ENCODE peak calls at places on chromosomes 12 and 14, in nine cellular contexts. M is stimulated activated CD4-positive, alpha-beta T cell treated with anti-CD3 and anti-CD28 coated beads, Interleukin-2, amount 100 ng/mL, for 48 hours; E is NCI-H1105; Z is right lobe of liver; A is mucosa of gallbladder; R is activated naive CD8-positive, alpha-beta T cell treated with anti-CD3 and anti-CD28 coated beads, Interleukin-2, amount 50 U/mL, for 24 hours; P is heart right ventricle; X is cardiac fibroblast; H is activated CD4-positive, alpha-beta T cell treated with anti-CD3 and anti-CD28 coated beads, Interleukin-2, amount 50 U/mL, for 48 hours. W is an unnamed sample.

GRCh38 chr12:43285248-43285647 is 266.8 kb downstream of the ADAMTS20 start:
- DNase-seq in M (no peak), E (no peak), Z (no peak), A (no peak), R (no peak), P (no peak), X (peak), H (no peak), W (peak)

GRCh38 chr14:92549853-92550244 is 36.3 kb downstream of the RIN3 start:
- DNase-seq in M (no peak), E (no peak), Z (no peak), A (no peak), R (no peak), P (peak), X (no peak), H (no peak), W (peak)

GRCh38 chr12:116927244-116927940 is 16.6 kb downstream of the FBXW8 start:
- DNase-seq in M (no peak), E (no peak), Z (no peak), A (no peak), R (no peak), P (no peak), X (no peak), H (no peak), W (no peak)

GRCh38 chr12:54974281-54974680 is 10.3 kb downstream of the TESPA1 start:
- DNase-seq in M (no peak), E (no peak), Z (no peak), A (no peak), R (no peak), P (no peak), X (no peak), H (no peak), W (no peak)

GRCh38 chr14:83096092-83096491 is 1562.4 kb upstream of the SEL1L start:
- DNase-seq in M (no peak), E (no peak), Z (no peak), A (no peak), R (no peak), P (no peak), X (no peak), H (no peak), W (peak)

GRCh38 chr14:85414142-85414541 is 115.8 kb upstream of the FLRT2 start:
- DNase-seq in M (no peak), E (no peak), Z (no peak), A (no peak), R (no peak), P (no peak), X (peak), H (no peak), W (no peak)

GRCh38 chr12:49622501-49623141 is 740 bp upstream of the PRPF40B start:
- DNase-seq in M (peak), E (no peak), Z (peak), A (peak), R (peak), P (no peak), X (peak), H (peak), W (no peak)

GRCh38 chr14:73008501-73008900 is 18.4 kb downstream of the ZFYVE1 start:
- DNase-seq in M (no peak), E (no peak), Z (no peak), A (no peak), R (no peak), P (peak), X (peak), H (no peak), W (peak)

GRCh38 chr12:60172266-60172665 is 576.4 kb downstream of the SLC16A7 start:
- DNase-seq in M (no peak), E (no peak), Z (no peak), A (no peak), R (no peak), P (no peak), X (peak), H (no peak), W (no peak)

GRCh38 chr14:23385840-23386657 is 9.2 kb downstream of the CMTM5 start:
- DNase-seq in M (no peak), E (no peak), Z (no peak), A (no peak), R (no peak), P (no peak), X (no peak), H (no peak), W (no peak)

GRCh38 chr14:105890474-105891220 is 364.3 kb downstream of the TMEM121 start:
- DNase-seq in M (no peak), E (no peak), Z (peak), A (no peak), R (no peak), P (no peak), X (no peak), H (no peak), W (no peak)

GRCh38 chr14:90489916-90490726 is 93.3 kb downstream of the CALM1 start:
- DNase-seq in M (no peak), E (no peak), Z (no peak), A (no peak), R (no peak), P (no peak), X (peak), H (no peak), W (no peak)

GRCh38 chr12:88242161-88242925 is 100.2 kb downstream of the TMTC3 start:
- DNase-seq in M (no peak), E (no peak), Z (no peak), A (peak), R (no peak), P (no peak), X (peak), H (peak), W (peak)

GRCh38 chr14:95703805-95704204 is 10.1 kb downstream of the TCL1A start:
- DNase-seq in M (no peak), E (no peak), Z (no peak), A (no peak), R (no peak), P (no peak), X (no peak), H (no peak), W (no peak)

GRCh38 chr14:75428230-75429104 is 645 bp downstream of the JDP2 start:
- DNase-seq in M (no peak), E (no peak), Z (peak), A (peak), R (peak), P (peak), X (peak), H (peak), W (no peak)

GRCh38 chr12:29743801-29744200 is 39.9 kb downstream of the TMTC1 start:
- DNase-seq in M (no peak), E (no peak), Z (no peak), A (no peak), R (no peak), P (no peak), X (peak), H (no peak), W (peak)

GRCh38 chr14:24139272-24139934 is 2.0 kb downstream of the EMC9 start:
- DNase-seq in M (no peak), E (no peak), Z (no peak), A (no peak), R (no peak), P (no peak), X (no peak), H (peak), W (no peak)

GRCh38 chr12:61308220-61308619 is 952.0 kb upstream of the USP15 start:
- DNase-seq in M (no peak), E (no peak), Z (no peak), A (no peak), R (no peak), P (no peak), X (no peak), H (no peak), W (no peak)

GRCh38 chr12:88994537-88994936 is 357.8 kb downstream of the DUSP6 start:
- DNase-seq in M (no peak), E (no peak), Z (no peak), A (no peak), R (no peak), P (no peak), X (peak), H (no peak), W (no peak)

GRCh38 chr14:66649515-66649914 is 141.6 kb downstream of the GPHN start:
- DNase-seq in M (no peak), E (no peak), Z (no peak), A (no peak), R (no peak), P (no peak), X (no peak), H (peak), W (no peak)

GRCh38 chr14:77062261-77062660 is 33.8 kb upstream of the IRF2BPL start:
- DNase-seq in M (no peak), E (no peak), Z (no peak), A (no peak), R (no peak), P (no peak), X (no peak), H (no peak), W (no peak)

GRCh38 chr12:118337194-118337838 is 35.4 kb downstream of the TAOK3 start:
- DNase-seq in M (no peak), E (no peak), Z (no peak), A (no peak), R (no peak), P (no peak), X (peak), H (no peak), W (no peak)

GRCh38 chr12:113226696-113227095 is 5.4 kb downstream of the TPCN1 start:
- DNase-seq in M (no peak), E (no peak), Z (no peak), A (no peak), R (no peak), P (no peak), X (no peak), H (no peak), W (no peak)

GRCh38 chr14:104948736-104949031 is 24.0 kb downstream of the PLD4 start:
- DNase-seq in M (no peak), E (no peak), Z (no peak), A (no peak), R (no peak), P (no peak), X (no peak), H (no peak), W (no peak)

GRCh38 chr12:6038160-6038559 is 86.3 kb downstream of the VWF start:
- DNase-seq in M (peak), E (no peak), Z (peak), A (peak), R (peak), P (no peak), X (peak), H (peak), W (peak)

GRCh38 chr14:26448181-26448855 is 149.5 kb downstream of the NOVA1 start:
- DNase-seq in M (no peak), E (peak), Z (no peak), A (no peak), R (no peak), P (no peak), X (no peak), H (no peak), W (no peak)

GRCh38 chr14:66910306-66910705 is 278.9 kb upstream of the GARIN2 start:
- DNase-seq in M (no peak), E (no peak), Z (no peak), A (no peak), R (no peak), P (no peak), X (peak), H (no peak), W (no peak)

GRCh38 chr12:25755681-25756260 is 202.7 kb upstream of the LMNTD1 start:
- DNase-seq in M (no peak), E (no peak), Z (no peak), A (no peak), R (no peak), P (no peak), X (no peak), H (no peak), W (no peak)

GRCh38 chr12:122860854-122861585 is 25.8 kb downstream of the HIP1R start:
- DNase-seq in M (no peak), E (no peak), Z (no peak), A (no peak), R (no peak), P (no peak), X (no peak), H (no peak), W (no peak)

GRCh38 chr12:123891011-123891410 is 81.6 kb downstream of the CCDC92 start:
- DNase-seq in M (no peak), E (no peak), Z (no peak), A (no peak), R (no peak), P (no peak), X (no peak), H (no peak), W (no peak)

GRCh38 chr12:73547421-73547820 is 990.2 kb upstream of the ATXN7L3B start:
- DNase-seq in M (no peak), E (no peak), Z (no peak), A (no peak), R (no peak), P (no peak), X (no peak), H (no peak), W (no peak)

GRCh38 chr12:44873898-44874297 is 2.2 kb downstream of the NELL2 start:
- DNase-seq in M (no peak), E (no peak), Z (no peak), A (no peak), R (no peak), P (no peak), X (peak), H (no peak), W (no peak)